ENCODE peak calls at places on chromosomes 3 and 15, in seven cellular contexts. One of them, this sample, is unnamed.

GRCh38 chr3:59593380-59593779 is 543.6 kb upstream of the CFAP20DC start:
- DNase-seq in HS-27A: no peak
- DNase-seq in Right ventricle myocardium superior: no peak
- DNase-seq in anterior cingulate cortex: no peak
- DNase-seq in CD8-positive, alpha-beta T cell: no peak
- DNase-seq in GM10248: no peak
- DNase-seq in mammary epithelial cell: no peak
- DNase-seq in this sample: no peak

GRCh38 chr3:56928379-56929068 is 126.8 kb upstream of the ARHGEF3 start:
- DNase-seq in HS-27A: no peak
- DNase-seq in anterior cingulate cortex: no peak
- DNase-seq in mammary epithelial cell: no peak
- DNase-seq in CD8-positive, alpha-beta T cell: peak
- DNase-seq in GM10248: no peak
- DNase-seq in Right ventricle myocardium superior: no peak
- DNase-seq in this sample: peak

GRCh38 chr15:90101130-90101968 is 919 bp downstream of the IDH2 start:
- DNase-seq in CD8-positive, alpha-beta T cell: peak
- DNase-seq in anterior cingulate cortex: peak
- DNase-seq in HS-27A: no peak
- DNase-seq in mammary epithelial cell: no peak
- DNase-seq in GM10248: peak
- DNase-seq in Right ventricle myocardium superior: peak
- DNase-seq in this sample: peak

GRCh38 chr3:48217449-48217848 is 5.8 kb upstream of the CAMP start:
- DNase-seq in Right ventricle myocardium superior: no peak
- DNase-seq in CD8-positive, alpha-beta T cell: no peak
- DNase-seq in anterior cingulate cortex: no peak
- DNase-seq in HS-27A: no peak
- DNase-seq in mammary epithelial cell: no peak
- DNase-seq in GM10248: no peak
- DNase-seq in this sample: no peak

GRCh38 chr15:88378259-88378658 is 88.9 kb downstream of the MRPL46 start:
- DNase-seq in mammary epithelial cell: peak
- DNase-seq in Right ventricle myocardium superior: no peak
- DNase-seq in GM10248: no peak
- DNase-seq in HS-27A: no peak
- DNase-seq in CD8-positive, alpha-beta T cell: no peak
- DNase-seq in anterior cingulate cortex: no peak
- DNase-seq in this sample: no peak

GRCh38 chr3:74149466-74149865 is 465.0 kb downstream of the CNTN3 start:
- DNase-seq in anterior cingulate cortex: no peak
- DNase-seq in Right ventricle myocardium superior: no peak
- DNase-seq in HS-27A: no peak
- DNase-seq in mammary epithelial cell: no peak
- DNase-seq in CD8-positive, alpha-beta T cell: no peak
- DNase-seq in GM10248: no peak
- DNase-seq in this sample: no peak

GRCh38 chr15:67542192-67542461 is 376 bp upstream of the MAP2K5 start:
- DNase-seq in HS-27A: no peak
- DNase-seq in GM10248: no peak
- DNase-seq in CD8-positive, alpha-beta T cell: no peak
- DNase-seq in Right ventricle myocardium superior: no peak
- DNase-seq in anterior cingulate cortex: no peak
- DNase-seq in mammary epithelial cell: no peak
- DNase-seq in this sample: no peak

GRCh38 chr15:67187351-67187854 is 67.1 kb downstream of the AAGAB start:
- DNase-seq in CD8-positive, alpha-beta T cell: no peak
- DNase-seq in HS-27A: no peak
- DNase-seq in mammary epithelial cell: no peak
- DNase-seq in GM10248: no peak
- DNase-seq in Right ventricle myocardium superior: no peak
- DNase-seq in anterior cingulate cortex: no peak
- DNase-seq in this sample: no peak

GRCh38 chr15:40918799-40919392 is 10.2 kb upstream of the DLL4 start:
- DNase-seq in Right ventricle myocardium superior: no peak
- DNase-seq in GM10248: no peak
- DNase-seq in CD8-positive, alpha-beta T cell: no peak
- DNase-seq in anterior cingulate cortex: no peak
- DNase-seq in HS-27A: no peak
- DNase-seq in mammary epithelial cell: no peak
- DNase-seq in this sample: no peak

GRCh38 chr3:46022909-46023785 is 4.1 kb downstream of the XCR1 start:
- DNase-seq in GM10248: no peak
- DNase-seq in anterior cingulate cortex: no peak
- DNase-seq in HS-27A: no peak
- DNase-seq in Right ventricle myocardium superior: no peak
- DNase-seq in CD8-positive, alpha-beta T cell: no peak
- DNase-seq in mammary epithelial cell: no peak
- DNase-seq in this sample: no peak

GRCh38 chr15:51229907-51230328 is 108.5 kb downstream of the CYP19A1 start:
- DNase-seq in CD8-positive, alpha-beta T cell: no peak
- DNase-seq in mammary epithelial cell: no peak
- DNase-seq in anterior cingulate cortex: no peak
- DNase-seq in HS-27A: no peak
- DNase-seq in GM10248: peak
- DNase-seq in Right ventricle myocardium superior: no peak
- DNase-seq in this sample: no peak

GRCh38 chr3:188900421-188900941 is 271.3 kb upstream of the TPRG1 start:
- DNase-seq in mammary epithelial cell: peak
- DNase-seq in anterior cingulate cortex: no peak
- DNase-seq in GM10248: no peak
- DNase-seq in CD8-positive, alpha-beta T cell: no peak
- DNase-seq in HS-27A: peak
- DNase-seq in Right ventricle myocardium superior: no peak
- DNase-seq in this sample: no peak

GRCh38 chr15:29091666-29092065 is 178.0 kb downstream of the NSMCE3 start:
- DNase-seq in HS-27A: no peak
- DNase-seq in Right ventricle myocardium superior: no peak
- DNase-seq in mammary epithelial cell: no peak
- DNase-seq in GM10248: no peak
- DNase-seq in anterior cingulate cortex: no peak
- DNase-seq in CD8-positive, alpha-beta T cell: no peak
- DNase-seq in this sample: no peak

GRCh38 chr3:66456711-66457173 is 44.1 kb downstream of the LRIG1 start:
- DNase-seq in HS-27A: no peak
- DNase-seq in CD8-positive, alpha-beta T cell: no peak
- DNase-seq in GM10248: no peak
- DNase-seq in Right ventricle myocardium superior: peak
- DNase-seq in mammary epithelial cell: no peak
- DNase-seq in anterior cingulate cortex: peak
- DNase-seq in this sample: no peak

GRCh38 chr3:195803309-195803908 is 8.3 kb downstream of the MUC4 start:
- DNase-seq in Right ventricle myocardium superior: no peak
- DNase-seq in mammary epithelial cell: no peak
- DNase-seq in anterior cingulate cortex: no peak
- DNase-seq in HS-27A: no peak
- DNase-seq in CD8-positive, alpha-beta T cell: no peak
- DNase-seq in GM10248: no peak
- DNase-seq in this sample: no peak

GRCh38 chr3:71579301-71579933 is 4.1 kb downstream of the FOXP1 start:
- DNase-seq in mammary epithelial cell: peak
- DNase-seq in Right ventricle myocardium superior: no peak
- DNase-seq in CD8-positive, alpha-beta T cell: no peak
- DNase-seq in HS-27A: no peak
- DNase-seq in anterior cingulate cortex: no peak
- DNase-seq in GM10248: no peak
- DNase-seq in this sample: no peak

This sample was measured in naive thymus-derived CD4-positive, alpha-beta T cell.